ENCODE peak calls at places on chromosomes 6 and 20, in six cellular contexts. D, Z, M, N, R and K are unnamed samples.

GRCh38 chr6:30626484-30627366 is at the start of gene ATAT1:
- DNase-seq in D (peak), Z (peak), M (peak), N (peak), R (peak), K (peak)

GRCh38 chr20:2914160-2914559 is 40.9 kb downstream of the PTPRA start:
- DNase-seq in D (no peak), Z (no peak), M (no peak), N (peak), R (peak), K (peak)

GRCh38 chr6:134119481-134119880 is 67.1 kb upstream of the SLC2A12 start:
- DNase-seq in D (no peak), Z (no peak), M (no peak), N (no peak), R (no peak), K (no peak)

GRCh38 chr20:24994470-24995368 is 2.2 kb upstream of the APMAP start:
- DNase-seq in D (peak), Z (peak), M (peak), N (peak), R (peak), K (peak)

GRCh38 chr6:151229401-151230276 is 10.1 kb upstream of the AKAP12 start:
- DNase-seq in D (no peak), Z (no peak), M (no peak), N (no peak), R (no peak), K (no peak)

GRCh38 chr20:47925603-47926002 is 140.3 kb upstream of the SULF2 start:
- DNase-seq in D (no peak), Z (no peak), M (no peak), N (no peak), R (no peak), K (no peak)

GRCh38 chr20:62550087-62550565 is 74.3 kb upstream of the GATA5 start:
- DNase-seq in D (no peak), Z (no peak), M (no peak), N (no peak), R (no peak), K (no peak)

GRCh38 chr6:30787954-30788353 is 43.6 kb upstream of the IER3 start:
- DNase-seq in D (no peak), Z (no peak), M (no peak), N (no peak), R (no peak), K (no peak)

GRCh38 chr6:42407379-42407778 is 44.3 kb downstream of the TRERF1 start:
- DNase-seq in D (no peak), Z (peak), M (no peak), N (no peak), R (peak), K (no peak)

GRCh38 chr6:170152111-170152926 is 138.6 kb downstream of the DLL1 start:
- DNase-seq in D (no peak), Z (no peak), M (peak), N (no peak), R (no peak), K (no peak)

GRCh38 chr6:142411145-142411544 is 109.3 kb downstream of the ADGRG6 start:
- DNase-seq in D (no peak), Z (no peak), M (no peak), N (no peak), R (no peak), K (no peak)

GRCh38 chr20:47031821-47032220 is 137.2 kb downstream of the EYA2 start:
- DNase-seq in D (no peak), Z (no peak), M (no peak), N (no peak), R (no peak), K (no peak)

GRCh38 chr20:59598625-59599310 is 5.6 kb upstream of the PHACTR3 start:
- DNase-seq in D (peak), Z (peak), M (peak), N (peak), R (peak), K (peak)

GRCh38 chr20:891121-892080 is 24.7 kb downstream of the ANGPT4 start:
- DNase-seq in D (no peak), Z (no peak), M (no peak), N (peak), R (peak), K (no peak)